ENCODE peak calls at places on chromosomes 7 and 10, in five cellular contexts. I is CD4-positive, CD25-positive, alpha-beta regulatory T cell; F is SJSA1; D is neural progenitor cell; X is tibial artery. Y is an unnamed sample.

GRCh38 chr7:17552952-17553351 is 254.5 kb downstream of the AHR start:
- DNase-seq in I (no peak), X (no peak), D (no peak), F (no peak), Y (no peak)

GRCh38 chr7:5629941-5630340 is 151.5 kb downstream of the RNF216 start:
- DNase-seq in D (no peak), F (peak; percentile 65), X (no peak), I (no peak), Y (no peak)

GRCh38 chr10:75470901-75471300 is 39.5 kb downstream of the LRMDA start:
- DNase-seq in X (peak; percentile 45), I (no peak), F (no peak), D (no peak), Y (no peak)

GRCh38 chr10:32023264-32023663 is 33.0 kb downstream of the KIF5B start:
- DNase-seq in D (no peak), F (no peak), I (no peak), X (no peak), Y (no peak)

GRCh38 chr10:19651549-19651948 is 164.7 kb upstream of the PLXDC2 start:
- DNase-seq in D (no peak), I (no peak), X (no peak), F (no peak), Y (no peak)

GRCh38 chr7:154832557-154833138 is 170.3 kb downstream of the PAXIP1 start:
- DNase-seq in D (peak; percentile 72), X (no peak), F (no peak), I (no peak), Y (no peak)

GRCh38 chr10:46042527-46042926 is 3.5 kb downstream of the MSMB start:
- DNase-seq in I (no peak), D (no peak), X (no peak), F (no peak), Y (no peak)

GRCh38 chr10:65555192-65555591 is 1370.6 kb upstream of the LRRTM3 start:
- DNase-seq in D (peak; percentile 12), I (no peak), F (no peak), X (no peak), Y (no peak)

GRCh38 chr10:8033812-8034665 is 20.4 kb upstream of the GATA3 start:
- DNase-seq in D (peak; percentile 52), F (no peak), X (no peak), I (peak; percentile 8), Y (no peak)

GRCh38 chr7:138992052-138992531 is 10.9 kb upstream of the KIAA1549 start:
- DNase-seq in F (no peak), X (no peak), D (no peak), I (no peak), Y (no peak)

GRCh38 chr7:70016044-70016770 is 417.9 kb downstream of the AUTS2 start:
- DNase-seq in D (no peak), I (no peak), X (no peak), F (no peak), Y (no peak)

GRCh38 chr7:133887459-133887858 is 239.7 kb upstream of the LRGUK start:
- DNase-seq in D (no peak), I (no peak), F (no peak), X (no peak), Y (no peak)

GRCh38 chr10:58565256-58565655 is 52.6 kb downstream of the BICC1 start:
- DNase-seq in I (no peak), D (no peak), F (no peak), X (no peak), Y (no peak)

GRCh38 chr7:20185988-20186387 is 31.2 kb downstream of the MACC1 start:
- DNase-seq in D (no peak), F (no peak), I (no peak), X (no peak), Y (no peak)

GRCh38 chr7:46029111-46029704 is 108.1 kb upstream of the IGFBP3 start:
- DNase-seq in I (no peak), F (no peak), X (no peak), D (no peak), Y (no peak)

GRCh38 chr7:43148161-43148731 is 35.8 kb downstream of the HECW1 start:
- DNase-seq in D (no peak), X (no peak), F (no peak), I (no peak), Y (no peak)

GRCh38 chr7:33509251-33509650 is 379.9 kb downstream of the BBS9 start:
- DNase-seq in F (no peak), I (no peak), X (no peak), D (no peak), Y (no peak)

GRCh38 chr10:11303671-11304170 is 286.0 kb downstream of the CELF2 start:
- DNase-seq in I (no peak), X (no peak), D (no peak), F (peak; percentile 14), Y (no peak)

GRCh38 chr10:11307937-11308336 is 290.3 kb downstream of the CELF2 start:
- DNase-seq in D (no peak), F (no peak), X (no peak), I (no peak), Y (no peak)

GRCh38 chr10:11304906-11305585 is 287.4 kb downstream of the CELF2 start:
- DNase-seq in I (no peak), X (no peak), F (peak; percentile 16), D (no peak), Y (no peak)

GRCh38 chr10:11307004-11307403 is 289.3 kb downstream of the CELF2 start:
- DNase-seq in X (no peak), F (no peak), D (no peak), I (no peak), Y (no peak)

GRCh38 chr10:11305825-11306601 is 288.3 kb downstream of the CELF2 start:
- DNase-seq in F (no peak), I (no peak), X (no peak), D (no peak), Y (no peak)
- H3K9me3 ChIP-seq in F (peaks cover 9% of the 10 kb centered on the region), I (peaks cover 27% of the 10 kb centered on the region), X (peaks cover 21% of the 10 kb centered on the region), D (peaks cover 11% of the 10 kb centered on the region), Y (peaks cover 14% of the 10 kb centered on the region)

GRCh38 chr10:131403936-131404335 is 92.4 kb upstream of the TCERG1L start:
- DNase-seq in I (no peak), F (no peak), X (no peak), D (no peak), Y (no peak)
- H3K9me3 ChIP-seq in I (no peaks in the 10 kb centered on the region), F (peaks cover 18% of the 10 kb centered on the region), X (no peaks in the 10 kb centered on the region), D (no peaks in the 10 kb centered on the region), Y (no peaks in the 10 kb centered on the region)

GRCh38 chr10:47090042-47090441 is 178.8 kb downstream of the PTPN20 start:
- DNase-seq in I (no peak), F (no peak), X (no peak), D (no peak), Y (no peak)

GRCh38 chr10:47091421-47091820 is 180.2 kb downstream of the PTPN20 start:
- DNase-seq in D (no peak), X (no peak), F (no peak), I (no peak), Y (no peak)

GRCh38 chr10:47092822-47093221 is 181.6 kb downstream of the PTPN20 start:
- DNase-seq in I (no peak), D (no peak), F (no peak), X (no peak), Y (no peak)

GRCh38 chr10:47088656-47089354 is 177.6 kb downstream of the PTPN20 start:
- DNase-seq in D (no peak), X (no peak), I (no peak), F (no peak), Y (no peak)

GRCh38 chr10:47090903-47091302 is 179.7 kb downstream of the PTPN20 start:
- DNase-seq in X (no peak), F (no peak), I (no peak), D (peak; percentile 17), Y (no peak)
- H3K9me3 ChIP-seq in X (no peaks in the 10 kb centered on the region), F (no peaks in the 10 kb centered on the region), I (no peaks in the 10 kb centered on the region), D (no peaks in the 10 kb centered on the region), Y (no peaks in the 10 kb centered on the region)

DNA sequence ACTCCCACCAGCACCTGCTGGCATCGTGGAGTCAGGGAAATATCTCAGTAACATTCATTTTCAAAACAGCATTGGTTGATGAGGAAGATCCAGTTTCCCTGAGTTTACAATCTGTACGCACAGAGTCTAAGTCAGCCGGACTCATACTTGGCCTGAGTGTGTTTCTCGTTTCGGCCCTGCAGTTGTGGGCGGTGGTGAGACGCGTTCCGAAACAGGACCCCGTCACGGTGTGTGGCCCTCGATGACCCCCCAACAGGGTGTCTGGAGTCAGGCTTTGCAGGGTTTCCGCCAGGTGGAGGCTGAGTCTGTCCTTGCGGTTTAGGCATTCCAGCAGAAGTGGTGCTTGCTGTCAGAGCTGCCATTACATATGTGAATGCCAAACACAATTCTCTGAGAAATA is 317.5 kb downstream of the DNAJB6 start:
- DNase-seq in F (no peak), D (no peak), I (no peak), X (no peak), Y (no peak)
- H3K9me3 ChIP-seq in F (peaks cover 3% of the 10 kb centered on the region), D (no peaks in the 10 kb centered on the region), I (no peaks in the 10 kb centered on the region), X (peaks cover 5% of the 10 kb centered on the region), Y (no peaks in the 10 kb centered on the region)

GRCh38 chr10:91452063-91452462 is 41.9 kb downstream of the HECTD2 start:
- DNase-seq in I (no peak), D (no peak), F (no peak), X (no peak), Y (no peak)
- H3K9me3 ChIP-seq in I (peaks cover 11% of the 10 kb centered on the region), D (peaks cover 13% of the 10 kb centered on the region), F (peaks cover 5% of the 10 kb centered on the region), X (peaks cover 18% of the 10 kb centered on the region), Y (peaks cover 2% of the 10 kb centered on the region)

DNA sequence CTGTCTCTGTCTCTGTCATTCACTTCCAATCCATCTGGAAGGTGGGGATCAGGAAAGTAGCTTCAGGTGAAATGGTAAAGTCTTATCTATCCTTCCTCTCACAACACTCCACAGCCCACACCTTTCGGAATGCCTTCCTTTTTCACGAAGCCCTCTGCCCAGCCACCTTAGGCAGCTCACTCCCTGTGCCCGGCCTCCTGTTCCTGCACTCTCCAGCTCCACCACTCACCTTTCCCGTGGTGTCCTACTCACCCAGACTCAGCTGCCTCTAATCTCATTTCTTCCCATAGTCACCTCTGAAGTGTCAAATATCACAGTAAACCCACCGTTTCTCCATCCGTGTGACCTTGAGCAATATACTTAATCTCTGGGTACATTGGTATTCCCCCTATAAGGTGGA is 100.9 kb upstream of the C7orf33 start:
- DNase-seq in X (no peak), D (no peak), F (no peak), I (no peak), Y (no peak)
- H3K9me3 ChIP-seq in X (peaks cover 6% of the 10 kb centered on the region), D (no peaks in the 10 kb centered on the region), F (no peaks in the 10 kb centered on the region), I (no peaks in the 10 kb centered on the region), Y (no peaks in the 10 kb centered on the region)

GRCh38 chr7:130875265-130875741 is 141.3 kb upstream of the KLF14 start:
- DNase-seq in I (peak; percentile 46), F (no peak), D (peak; percentile 73), X (no peak), Y (peak; percentile 37)
- H3K9me3 ChIP-seq in I (no peaks in the 10 kb centered on the region), F (no peaks in the 10 kb centered on the region), D (no peaks in the 10 kb centered on the region), X (no peaks in the 10 kb centered on the region), Y (no peaks in the 10 kb centered on the region)

GRCh38 chr10:128540806-128541739 is 414.9 kb upstream of the MKI67 start:
- DNase-seq in I (no peak), X (no peak), F (no peak), D (peak; percentile 63), Y (no peak)
- H3K9me3 ChIP-seq in I (no peaks in the 10 kb centered on the region), X (no peaks in the 10 kb centered on the region), F (no peaks in the 10 kb centered on the region), D (no peaks in the 10 kb centered on the region), Y (no peaks in the 10 kb centered on the region)